ENCODE peak calls at places on chromosomes 5 and 9, in ten cellular contexts. Y is Peyer's patch, X is transverse colon, S is body of pancreas, L is heart left ventricle, Z is A549, F is IMR-90, U is breast epithelium, H is tibial nerve, P is gastrocnemius medialis. B is an unnamed sample.

GRCh38 chr5:1926071-1926440 is 43.3 kb upstream of the IRX4 start:
- DNase-seq in Y (no peak), X (no peak), S (no peak), L (no peak), Z (no peak), F (no peak), U (no peak), H (no peak), P (no peak), B (no peak)

GRCh38 chr5:10310073-10310779 is 2.5 kb upstream of the CMBL start:
- DNase-seq in Y (no peak), X (peak; percentile 39), S (peak; percentile 82), L (no peak), Z (peak; percentile 71), F (peak; percentile 59), U (peak; percentile 63), H (no peak), P (peak; percentile 73), B (no peak)

GRCh38 chr9:99288830-99289229 is 66.7 kb downstream of the SEC61B start:
- DNase-seq in Y (no peak), X (no peak), S (no peak), L (no peak), Z (no peak), F (no peak), U (no peak), H (no peak), P (no peak), B (no peak)

GRCh38 chr5:94705427-94705826 is 87.0 kb downstream of the SLF1 start:
- DNase-seq in Y (no peak), X (no peak), S (no peak), L (no peak), Z (no peak), F (peak; percentile 46), U (no peak), H (no peak), P (no peak), B (no peak)

GRCh38 chr9:111298831-111299603 is 31.0 kb downstream of the OR2K2 start:
- DNase-seq in Y (no peak), X (peak; percentile 11), S (peak; percentile 14), L (peak; percentile 32), Z (peak; percentile 16), F (peak; percentile 81), U (no peak), H (peak; percentile 80), P (peak; percentile 73), B (no peak)

GRCh38 chr9:129311638-129312037 is 133.6 kb upstream of the IER5L start:
- DNase-seq in Y (no peak), X (no peak), S (no peak), L (no peak), Z (no peak), F (no peak), U (no peak), H (no peak), P (peak; percentile 5), B (no peak)

GRCh38 chr9:91346644-91347043 is 15.1 kb downstream of the AUH start:
- DNase-seq in Y (no peak), X (no peak), S (no peak), L (no peak), Z (no peak), F (peak; percentile 46), U (no peak), H (no peak), P (no peak), B (no peak)

GRCh38 chr9:93052791-93053540 is 5.5 kb upstream of the SUSD3 start:
- DNase-seq in Y (no peak), X (no peak), S (no peak), L (no peak), Z (no peak), F (no peak), U (no peak), H (no peak), P (no peak), B (no peak)

GRCh38 chr9:134028076-134028475 is 2.8 kb downstream of the BRD3OS start:
- DNase-seq in Y (no peak), X (no peak), S (no peak), L (no peak), Z (no peak), F (no peak), U (no peak), H (no peak), P (no peak), B (no peak)

GRCh38 chr5:131990716-131991115 is 20.7 kb downstream of the ACSL6 start:
- DNase-seq in Y (no peak), X (no peak), S (no peak), L (no peak), Z (no peak), F (no peak), U (no peak), H (no peak), P (peak; percentile 5), B (no peak)

GRCh38 chr5:145554399-145554798 is 280.7 kb downstream of the PRELID2 start:
- DNase-seq in Y (no peak), X (no peak), S (peak; percentile 14), L (no peak), Z (no peak), F (peak; percentile 73), U (no peak), H (no peak), P (no peak), B (no peak)

GRCh38 chr9:137021979-137022619 is 5.9 kb downstream of the ABCA2 start:
- DNase-seq in Y (peak; percentile 38), X (peak; percentile 97), S (peak; percentile 49), L (no peak), Z (peak; percentile 54), F (peak; percentile 68), U (no peak), H (no peak), P (peak; percentile 39), B (no peak)

GRCh38 chr5:132677191-132677590 is 3.4 kb downstream of the IL4 start:
- DNase-seq in Y (no peak), X (peak; percentile 26), S (peak; percentile 57), L (peak; percentile 45), Z (peak; percentile 97), F (peak; percentile 91), U (no peak), H (no peak), P (no peak), B (no peak)

GRCh38 chr5:120655828-120656435 is 191.8 kb downstream of the PRR16 start:
- DNase-seq in Y (no peak), X (peak; percentile 10), S (peak; percentile 24), L (no peak), Z (peak; percentile 2), F (peak; percentile 22), U (no peak), H (peak; percentile 38), P (no peak), B (no peak)

GRCh38 chr5:67012241-67012640 is 184.4 kb downstream of the CD180 start:
- DNase-seq in Y (no peak), X (no peak), S (no peak), L (no peak), Z (no peak), F (peak; percentile 58), U (no peak), H (no peak), P (no peak), B (no peak)

GRCh38 chr5:43007911-43008368 is 32.2 kb downstream of the ANXA2R start:
- DNase-seq in Y (peak; percentile 75), X (peak; percentile 80), S (no peak), L (peak; percentile 76), Z (peak; percentile 85), F (peak; percentile 80), U (no peak), H (peak; percentile 47), P (peak; percentile 53), B (peak; percentile 24)

GRCh38 chr5:1127991-1128785 is 16.3 kb upstream of the SLC12A7 start:
- DNase-seq in Y (no peak), X (no peak), S (peak; percentile 83), L (peak; percentile 78), Z (no peak), F (no peak), U (peak; percentile 77), H (no peak), P (no peak), B (no peak)

GRCh38 chr5:150210644-150211043 is 20.8 kb downstream of the SLC6A7 start:
- DNase-seq in Y (no peak), X (no peak), S (no peak), L (no peak), Z (no peak), F (no peak), U (no peak), H (no peak), P (no peak), B (no peak)
- H3K27ac ChIP-seq in Y (peak overlapping the region; percentile 77), X (peak overlapping the region; percentile 52), S (no peak overlapping the region), L (no peak overlapping the region), Z (no peak overlapping the region), F (no peak overlapping the region), U (no peak overlapping the region), H (no peak overlapping the region), P (no peak overlapping the region), B (no peak overlapping the region)

DNA sequence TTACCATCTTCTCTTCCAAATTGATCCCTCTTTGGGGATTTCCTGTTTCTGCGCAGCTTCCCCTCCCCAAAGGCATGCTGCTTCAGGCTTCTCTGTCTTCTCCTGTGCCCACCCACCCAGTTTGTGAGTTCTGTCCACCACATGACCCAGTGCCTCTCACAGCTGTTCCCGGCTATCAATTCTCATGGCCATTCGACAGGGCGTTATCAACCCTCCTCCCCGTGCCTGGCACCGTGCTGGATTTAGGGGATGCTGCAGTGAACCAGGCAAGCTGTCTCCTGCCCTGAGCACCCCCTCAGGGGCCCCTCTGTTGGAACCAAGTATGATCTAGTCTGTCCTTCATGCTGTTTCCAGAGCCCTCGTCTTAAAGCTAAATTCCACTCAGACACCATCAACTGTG is 38.7 kb downstream of the COL23A1 start:
- DNase-seq in Y (no peak), X (no peak), S (no peak), L (no peak), Z (no peak), F (no peak), U (no peak), H (no peak), P (no peak), B (no peak)
- TF ChIP-seq POLR2A in Y (no peak), X (no peak), S (no peak), L (no peak), Z (no peak), F (no peak), U (no peak), H (no peak), P (no peak), B (no peak)

GRCh38 chr5:77181173-77181572 is 29.3 kb upstream of the PDE8B start:
- DNase-seq in Y (no peak), X (no peak), S (no peak), L (no peak), Z (no peak), F (no peak), U (no peak), H (no peak), P (no peak), B (no peak)
- H3K27ac ChIP-seq in Y (no peak overlapping the region), X (no peak overlapping the region), S (peak overlapping the region; percentile 25), L (no peak overlapping the region), Z (peak overlapping the region; percentile 86), F (no peak overlapping the region), U (no peak overlapping the region), H (no peak overlapping the region), P (no peak overlapping the region), B (no peak overlapping the region)

DNA sequence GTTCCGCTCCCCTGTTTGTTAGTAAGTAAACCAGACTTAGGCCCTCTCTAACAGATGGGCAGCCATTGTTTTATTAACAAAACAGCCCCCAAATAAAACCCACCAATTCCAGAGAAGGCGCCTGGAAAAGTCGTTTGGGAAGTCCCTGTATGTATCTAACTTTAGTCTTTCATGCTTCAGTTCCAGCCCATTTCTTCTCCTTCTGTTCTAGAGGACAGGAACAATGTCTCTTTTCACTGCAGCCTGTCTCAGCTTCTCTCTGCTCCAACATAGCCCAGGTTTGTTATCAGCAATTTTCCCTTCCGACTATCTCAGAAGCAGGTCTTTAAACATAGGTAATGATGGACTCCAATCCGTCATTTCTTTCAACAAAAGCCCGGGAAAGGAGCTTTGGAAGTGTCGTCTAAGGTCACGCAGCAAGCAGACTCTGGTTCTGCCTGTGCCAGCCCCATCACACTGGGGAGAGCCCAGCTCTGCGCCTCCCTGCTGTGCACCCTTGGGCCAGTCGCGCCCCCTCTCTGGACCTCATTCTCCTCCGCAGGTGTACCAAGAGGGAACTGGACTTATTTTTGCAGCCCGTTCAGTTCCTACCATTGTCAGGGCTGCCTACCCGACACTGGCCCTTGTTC is 9.6 kb upstream of the AKNA start:
- DNase-seq in Y (no peak), X (no peak), S (no peak), L (no peak), Z (no peak), F (no peak), U (no peak), H (no peak), P (no peak), B (no peak)
- TF ChIP-seq POLR2A in Y (no peak), X (no peak), S (no peak), L (no peak), Z (no peak), F (no peak), U (no peak), H (no peak), P (no peak), B (no peak)

B was measured in esophagus squamous epithelium.